ENCODE peak calls at places on chromosomes 3 and 15, in nine cellular contexts. One of them, this sample, is unnamed.

GRCh38 chr3:173135059-173135458 is 6.0 kb downstream of the SPATA16 start:
- DNase-seq in GM19239: no peak
- DNase-seq in AG04450: no peak
- DNase-seq in MM.1S: peak
- DNase-seq in ACHN: no peak
- DNase-seq in stimulated activated CD8-positive, alpha-beta memory T cell treated with anti-CD3 and anti-CD28 coated beads, Interleukin-2, amount 100 ng/mL, for 48 hours: no peak
- DNase-seq in nucleus accumbens: no peak
- DNase-seq in activated T-cell treated with anti-CD3 and anti-CD28 coated beads, Interleukin-2, amount 50 U/mL, for 4 hours: no peak
- DNase-seq in left lung: no peak
- DNase-seq in this sample: peak

GRCh38 chr3:36542186-36542585 is 161.9 kb downstream of the STAC start:
- DNase-seq in GM19239: no peak
- DNase-seq in AG04450: no peak
- DNase-seq in MM.1S: no peak
- DNase-seq in ACHN: no peak
- DNase-seq in stimulated activated CD8-positive, alpha-beta memory T cell treated with anti-CD3 and anti-CD28 coated beads, Interleukin-2, amount 100 ng/mL, for 48 hours: no peak
- DNase-seq in nucleus accumbens: no peak
- DNase-seq in activated T-cell treated with anti-CD3 and anti-CD28 coated beads, Interleukin-2, amount 50 U/mL, for 4 hours: no peak
- DNase-seq in left lung: no peak
- DNase-seq in this sample: no peak

GRCh38 chr3:126083511-126083912 is 412 bp downstream of the SLC41A3 start:
- DNase-seq in GM19239: peak
- DNase-seq in AG04450: no peak
- DNase-seq in MM.1S: peak
- DNase-seq in ACHN: peak
- DNase-seq in stimulated activated CD8-positive, alpha-beta memory T cell treated with anti-CD3 and anti-CD28 coated beads, Interleukin-2, amount 100 ng/mL, for 48 hours: no peak
- DNase-seq in nucleus accumbens: no peak
- DNase-seq in activated T-cell treated with anti-CD3 and anti-CD28 coated beads, Interleukin-2, amount 50 U/mL, for 4 hours: peak
- DNase-seq in left lung: no peak
- DNase-seq in this sample: peak

GRCh38 chr3:195271116-195271858 is at the start of gene XXYLT1:
- DNase-seq in GM19239: peak
- DNase-seq in AG04450: no peak
- DNase-seq in MM.1S: peak
- DNase-seq in ACHN: peak
- DNase-seq in stimulated activated CD8-positive, alpha-beta memory T cell treated with anti-CD3 and anti-CD28 coated beads, Interleukin-2, amount 100 ng/mL, for 48 hours: peak
- DNase-seq in nucleus accumbens: peak
- DNase-seq in activated T-cell treated with anti-CD3 and anti-CD28 coated beads, Interleukin-2, amount 50 U/mL, for 4 hours: peak
- DNase-seq in left lung: peak
- DNase-seq in this sample: peak

GRCh38 chr3:37282996-37283395 is 108.6 kb upstream of the LRRFIP2 start:
- DNase-seq in GM19239: no peak
- DNase-seq in AG04450: no peak
- DNase-seq in MM.1S: no peak
- DNase-seq in ACHN: no peak
- DNase-seq in stimulated activated CD8-positive, alpha-beta memory T cell treated with anti-CD3 and anti-CD28 coated beads, Interleukin-2, amount 100 ng/mL, for 48 hours: no peak
- DNase-seq in nucleus accumbens: no peak
- DNase-seq in activated T-cell treated with anti-CD3 and anti-CD28 coated beads, Interleukin-2, amount 50 U/mL, for 4 hours: no peak
- DNase-seq in left lung: no peak
- DNase-seq in this sample: no peak

GRCh38 chr15:66212471-66212870 is 41.1 kb downstream of the MEGF11 start:
- DNase-seq in GM19239: no peak
- DNase-seq in AG04450: no peak
- DNase-seq in MM.1S: no peak
- DNase-seq in ACHN: no peak
- DNase-seq in stimulated activated CD8-positive, alpha-beta memory T cell treated with anti-CD3 and anti-CD28 coated beads, Interleukin-2, amount 100 ng/mL, for 48 hours: no peak
- DNase-seq in nucleus accumbens: no peak
- DNase-seq in activated T-cell treated with anti-CD3 and anti-CD28 coated beads, Interleukin-2, amount 50 U/mL, for 4 hours: no peak
- DNase-seq in left lung: no peak
- DNase-seq in this sample: no peak

GRCh38 chr15:49876401-49877038 is 242.5 kb downstream of the ATP8B4 start:
- DNase-seq in GM19239: no peak
- DNase-seq in AG04450: no peak
- DNase-seq in MM.1S: peak
- DNase-seq in ACHN: peak
- DNase-seq in stimulated activated CD8-positive, alpha-beta memory T cell treated with anti-CD3 and anti-CD28 coated beads, Interleukin-2, amount 100 ng/mL, for 48 hours: no peak
- DNase-seq in nucleus accumbens: no peak
- DNase-seq in activated T-cell treated with anti-CD3 and anti-CD28 coated beads, Interleukin-2, amount 50 U/mL, for 4 hours: no peak
- DNase-seq in left lung: no peak
- DNase-seq in this sample: no peak

GRCh38 chr3:142802891-142803290 is 79.1 kb downstream of the TRPC1 start:
- DNase-seq in GM19239: no peak
- DNase-seq in AG04450: no peak
- DNase-seq in MM.1S: no peak
- DNase-seq in ACHN: no peak
- DNase-seq in stimulated activated CD8-positive, alpha-beta memory T cell treated with anti-CD3 and anti-CD28 coated beads, Interleukin-2, amount 100 ng/mL, for 48 hours: no peak
- DNase-seq in nucleus accumbens: no peak
- DNase-seq in activated T-cell treated with anti-CD3 and anti-CD28 coated beads, Interleukin-2, amount 50 U/mL, for 4 hours: no peak
- DNase-seq in left lung: no peak
- DNase-seq in this sample: no peak

GRCh38 chr3:128312271-128312670 is 154.4 kb downstream of the DNAJB8 start:
- DNase-seq in GM19239: no peak
- DNase-seq in AG04450: no peak
- DNase-seq in MM.1S: no peak
- DNase-seq in ACHN: no peak
- DNase-seq in stimulated activated CD8-positive, alpha-beta memory T cell treated with anti-CD3 and anti-CD28 coated beads, Interleukin-2, amount 100 ng/mL, for 48 hours: no peak
- DNase-seq in nucleus accumbens: no peak
- DNase-seq in activated T-cell treated with anti-CD3 and anti-CD28 coated beads, Interleukin-2, amount 50 U/mL, for 4 hours: no peak
- DNase-seq in left lung: no peak
- DNase-seq in this sample: no peak

GRCh38 chr15:89167267-89168176 is 53.9 kb downstream of the RLBP1 start:
- DNase-seq in GM19239: peak
- DNase-seq in AG04450: no peak
- DNase-seq in MM.1S: peak
- DNase-seq in ACHN: peak
- DNase-seq in stimulated activated CD8-positive, alpha-beta memory T cell treated with anti-CD3 and anti-CD28 coated beads, Interleukin-2, amount 100 ng/mL, for 48 hours: peak
- DNase-seq in nucleus accumbens: no peak
- DNase-seq in activated T-cell treated with anti-CD3 and anti-CD28 coated beads, Interleukin-2, amount 50 U/mL, for 4 hours: peak
- DNase-seq in left lung: no peak
- DNase-seq in this sample: peak

GRCh38 chr15:44712108-44713005 is 1.0 kb downstream of the B2M start:
- DNase-seq in GM19239: no peak
- DNase-seq in AG04450: peak
- DNase-seq in MM.1S: peak
- DNase-seq in ACHN: peak
- DNase-seq in stimulated activated CD8-positive, alpha-beta memory T cell treated with anti-CD3 and anti-CD28 coated beads, Interleukin-2, amount 100 ng/mL, for 48 hours: peak
- DNase-seq in nucleus accumbens: peak
- DNase-seq in activated T-cell treated with anti-CD3 and anti-CD28 coated beads, Interleukin-2, amount 50 U/mL, for 4 hours: peak
- DNase-seq in left lung: peak
- DNase-seq in this sample: peak

GRCh38 chr3:52682016-52682415 is 3.7 kb downstream of the PBRM1 start:
- DNase-seq in GM19239: no peak
- DNase-seq in AG04450: no peak
- DNase-seq in MM.1S: no peak
- DNase-seq in ACHN: peak
- DNase-seq in stimulated activated CD8-positive, alpha-beta memory T cell treated with anti-CD3 and anti-CD28 coated beads, Interleukin-2, amount 100 ng/mL, for 48 hours: no peak
- DNase-seq in nucleus accumbens: no peak
- DNase-seq in activated T-cell treated with anti-CD3 and anti-CD28 coated beads, Interleukin-2, amount 50 U/mL, for 4 hours: no peak
- DNase-seq in left lung: no peak
- DNase-seq in this sample: peak

GRCh38 chr3:61065451-61066011 is 185.7 kb downstream of the FHIT start:
- DNase-seq in GM19239: no peak
- DNase-seq in AG04450: no peak
- DNase-seq in MM.1S: no peak
- DNase-seq in ACHN: no peak
- DNase-seq in stimulated activated CD8-positive, alpha-beta memory T cell treated with anti-CD3 and anti-CD28 coated beads, Interleukin-2, amount 100 ng/mL, for 48 hours: no peak
- DNase-seq in nucleus accumbens: no peak
- DNase-seq in activated T-cell treated with anti-CD3 and anti-CD28 coated beads, Interleukin-2, amount 50 U/mL, for 4 hours: no peak
- DNase-seq in left lung: no peak
- DNase-seq in this sample: no peak

GRCh38 chr15:87619161-87619960 is 637.2 kb downstream of the NTRK3 start:
- DNase-seq in GM19239: no peak
- DNase-seq in AG04450: peak
- DNase-seq in MM.1S: no peak
- DNase-seq in ACHN: no peak
- DNase-seq in stimulated activated CD8-positive, alpha-beta memory T cell treated with anti-CD3 and anti-CD28 coated beads, Interleukin-2, amount 100 ng/mL, for 48 hours: no peak
- DNase-seq in nucleus accumbens: no peak
- DNase-seq in activated T-cell treated with anti-CD3 and anti-CD28 coated beads, Interleukin-2, amount 50 U/mL, for 4 hours: no peak
- DNase-seq in left lung: no peak
- DNase-seq in this sample: peak

GRCh38 chr3:130850044-130850797 is 43.7 kb upstream of the ATP2C1 start:
- DNase-seq in GM19239: no peak
- DNase-seq in AG04450: no peak
- DNase-seq in MM.1S: peak
- DNase-seq in ACHN: no peak
- DNase-seq in stimulated activated CD8-positive, alpha-beta memory T cell treated with anti-CD3 and anti-CD28 coated beads, Interleukin-2, amount 100 ng/mL, for 48 hours: peak
- DNase-seq in nucleus accumbens: no peak
- DNase-seq in activated T-cell treated with anti-CD3 and anti-CD28 coated beads, Interleukin-2, amount 50 U/mL, for 4 hours: peak
- DNase-seq in left lung: no peak
- DNase-seq in this sample: peak

GRCh38 chr3:150275946-150276345 is 132.2 kb upstream of the TSC22D2 start:
- DNase-seq in GM19239: no peak
- DNase-seq in AG04450: no peak
- DNase-seq in MM.1S: no peak
- DNase-seq in ACHN: no peak
- DNase-seq in stimulated activated CD8-positive, alpha-beta memory T cell treated with anti-CD3 and anti-CD28 coated beads, Interleukin-2, amount 100 ng/mL, for 48 hours: no peak
- DNase-seq in nucleus accumbens: no peak
- DNase-seq in activated T-cell treated with anti-CD3 and anti-CD28 coated beads, Interleukin-2, amount 50 U/mL, for 4 hours: no peak
- DNase-seq in left lung: no peak
- DNase-seq in this sample: no peak

GRCh38 chr3:142159083-142159740 is 9.9 kb upstream of the TFDP2 start:
- DNase-seq in GM19239: no peak
- DNase-seq in AG04450: no peak
- DNase-seq in MM.1S: no peak
- DNase-seq in ACHN: no peak
- DNase-seq in stimulated activated CD8-positive, alpha-beta memory T cell treated with anti-CD3 and anti-CD28 coated beads, Interleukin-2, amount 100 ng/mL, for 48 hours: no peak
- DNase-seq in nucleus accumbens: no peak
- DNase-seq in activated T-cell treated with anti-CD3 and anti-CD28 coated beads, Interleukin-2, amount 50 U/mL, for 4 hours: no peak
- DNase-seq in left lung: no peak
- DNase-seq in this sample: no peak

GRCh38 chr15:35557544-35557943 is 11.6 kb upstream of the DPH6 start:
- DNase-seq in GM19239: no peak
- DNase-seq in AG04450: peak
- DNase-seq in MM.1S: no peak
- DNase-seq in ACHN: peak
- DNase-seq in stimulated activated CD8-positive, alpha-beta memory T cell treated with anti-CD3 and anti-CD28 coated beads, Interleukin-2, amount 100 ng/mL, for 48 hours: no peak
- DNase-seq in nucleus accumbens: no peak
- DNase-seq in activated T-cell treated with anti-CD3 and anti-CD28 coated beads, Interleukin-2, amount 50 U/mL, for 4 hours: no peak
- DNase-seq in left lung: no peak
- DNase-seq in this sample: peak

GRCh38 chr15:66758844-66759243 is 56.8 kb downstream of the SMAD6 start:
- DNase-seq in GM19239: no peak
- DNase-seq in AG04450: no peak
- DNase-seq in MM.1S: no peak
- DNase-seq in ACHN: no peak
- DNase-seq in stimulated activated CD8-positive, alpha-beta memory T cell treated with anti-CD3 and anti-CD28 coated beads, Interleukin-2, amount 100 ng/mL, for 48 hours: no peak
- DNase-seq in nucleus accumbens: no peak
- DNase-seq in activated T-cell treated with anti-CD3 and anti-CD28 coated beads, Interleukin-2, amount 50 U/mL, for 4 hours: no peak
- DNase-seq in left lung: no peak
- DNase-seq in this sample: peak

GRCh38 chr15:64163662-64164362 is 990 bp upstream of the PPIB start:
- DNase-seq in GM19239: no peak
- DNase-seq in AG04450: no peak
- DNase-seq in MM.1S: no peak
- DNase-seq in ACHN: no peak
- DNase-seq in stimulated activated CD8-positive, alpha-beta memory T cell treated with anti-CD3 and anti-CD28 coated beads, Interleukin-2, amount 100 ng/mL, for 48 hours: no peak
- DNase-seq in nucleus accumbens: peak
- DNase-seq in activated T-cell treated with anti-CD3 and anti-CD28 coated beads, Interleukin-2, amount 50 U/mL, for 4 hours: no peak
- DNase-seq in left lung: no peak
- DNase-seq in this sample: peak

GRCh38 chr3:184538600-184539431 is 22.8 kb upstream of the EPHB3 start:
- DNase-seq in GM19239: no peak
- DNase-seq in AG04450: no peak
- DNase-seq in MM.1S: no peak
- DNase-seq in ACHN: no peak
- DNase-seq in stimulated activated CD8-positive, alpha-beta memory T cell treated with anti-CD3 and anti-CD28 coated beads, Interleukin-2, amount 100 ng/mL, for 48 hours: no peak
- DNase-seq in nucleus accumbens: no peak
- DNase-seq in activated T-cell treated with anti-CD3 and anti-CD28 coated beads, Interleukin-2, amount 50 U/mL, for 4 hours: no peak
- DNase-seq in left lung: no peak
- DNase-seq in this sample: no peak

GRCh38 chr3:189393598-189393997 is 221.8 kb downstream of the TPRG1 start:
- DNase-seq in GM19239: no peak
- DNase-seq in AG04450: no peak
- DNase-seq in MM.1S: no peak
- DNase-seq in ACHN: no peak
- DNase-seq in stimulated activated CD8-positive, alpha-beta memory T cell treated with anti-CD3 and anti-CD28 coated beads, Interleukin-2, amount 100 ng/mL, for 48 hours: no peak
- DNase-seq in nucleus accumbens: no peak
- DNase-seq in activated T-cell treated with anti-CD3 and anti-CD28 coated beads, Interleukin-2, amount 50 U/mL, for 4 hours: no peak
- DNase-seq in left lung: no peak
- DNase-seq in this sample: peak

GRCh38 chr3:42149537-42150426 is 58.6 kb downstream of the TRAK1 start:
- DNase-seq in GM19239: no peak
- DNase-seq in AG04450: no peak
- DNase-seq in MM.1S: no peak
- DNase-seq in ACHN: no peak
- DNase-seq in stimulated activated CD8-positive, alpha-beta memory T cell treated with anti-CD3 and anti-CD28 coated beads, Interleukin-2, amount 100 ng/mL, for 48 hours: no peak
- DNase-seq in nucleus accumbens: peak
- DNase-seq in activated T-cell treated with anti-CD3 and anti-CD28 coated beads, Interleukin-2, amount 50 U/mL, for 4 hours: no peak
- DNase-seq in left lung: peak
- DNase-seq in this sample: peak

GRCh38 chr3:138256022-138256421 is 68.9 kb downstream of the ARMC8 start:
- DNase-seq in GM19239: no peak
- DNase-seq in AG04450: no peak
- DNase-seq in MM.1S: no peak
- DNase-seq in ACHN: no peak
- DNase-seq in stimulated activated CD8-positive, alpha-beta memory T cell treated with anti-CD3 and anti-CD28 coated beads, Interleukin-2, amount 100 ng/mL, for 48 hours: no peak
- DNase-seq in nucleus accumbens: no peak
- DNase-seq in activated T-cell treated with anti-CD3 and anti-CD28 coated beads, Interleukin-2, amount 50 U/mL, for 4 hours: no peak
- DNase-seq in left lung: no peak
- DNase-seq in this sample: no peak

GRCh38 chr3:138348107-138348949 is at the start of gene MRAS:
- DNase-seq in GM19239: no peak
- DNase-seq in AG04450: peak
- DNase-seq in MM.1S: peak
- DNase-seq in ACHN: peak
- DNase-seq in stimulated activated CD8-positive, alpha-beta memory T cell treated with anti-CD3 and anti-CD28 coated beads, Interleukin-2, amount 100 ng/mL, for 48 hours: peak
- DNase-seq in nucleus accumbens: peak
- DNase-seq in activated T-cell treated with anti-CD3 and anti-CD28 coated beads, Interleukin-2, amount 50 U/mL, for 4 hours: no peak
- DNase-seq in left lung: peak
- DNase-seq in this sample: peak

GRCh38 chr15:100667405-100668320 is 65.3 kb downstream of the ASB7 start:
- DNase-seq in GM19239: no peak
- DNase-seq in AG04450: peak
- DNase-seq in MM.1S: no peak
- DNase-seq in ACHN: no peak
- DNase-seq in stimulated activated CD8-positive, alpha-beta memory T cell treated with anti-CD3 and anti-CD28 coated beads, Interleukin-2, amount 100 ng/mL, for 48 hours: no peak
- DNase-seq in nucleus accumbens: no peak
- DNase-seq in activated T-cell treated with anti-CD3 and anti-CD28 coated beads, Interleukin-2, amount 50 U/mL, for 4 hours: no peak
- DNase-seq in left lung: no peak
- DNase-seq in this sample: no peak

GRCh38 chr3:134242649-134243637 is 7.7 kb downstream of the RYK start:
- DNase-seq in GM19239: no peak
- DNase-seq in AG04450: peak
- DNase-seq in MM.1S: no peak
- DNase-seq in ACHN: peak
- DNase-seq in stimulated activated CD8-positive, alpha-beta memory T cell treated with anti-CD3 and anti-CD28 coated beads, Interleukin-2, amount 100 ng/mL, for 48 hours: no peak
- DNase-seq in nucleus accumbens: no peak
- DNase-seq in activated T-cell treated with anti-CD3 and anti-CD28 coated beads, Interleukin-2, amount 50 U/mL, for 4 hours: no peak
- DNase-seq in left lung: no peak
- DNase-seq in this sample: peak

GRCh38 chr3:171741377-171741776 is 68.9 kb downstream of the PLD1 start:
- DNase-seq in GM19239: no peak
- DNase-seq in AG04450: no peak
- DNase-seq in MM.1S: no peak
- DNase-seq in ACHN: no peak
- DNase-seq in stimulated activated CD8-positive, alpha-beta memory T cell treated with anti-CD3 and anti-CD28 coated beads, Interleukin-2, amount 100 ng/mL, for 48 hours: no peak
- DNase-seq in nucleus accumbens: no peak
- DNase-seq in activated T-cell treated with anti-CD3 and anti-CD28 coated beads, Interleukin-2, amount 50 U/mL, for 4 hours: no peak
- DNase-seq in left lung: no peak
- DNase-seq in this sample: no peak

GRCh38 chr3:77348244-77348855 is 308.5 kb downstream of the ROBO2 start:
- DNase-seq in GM19239: no peak
- DNase-seq in AG04450: no peak
- DNase-seq in MM.1S: peak
- DNase-seq in ACHN: peak
- DNase-seq in stimulated activated CD8-positive, alpha-beta memory T cell treated with anti-CD3 and anti-CD28 coated beads, Interleukin-2, amount 100 ng/mL, for 48 hours: no peak
- DNase-seq in nucleus accumbens: no peak
- DNase-seq in activated T-cell treated with anti-CD3 and anti-CD28 coated beads, Interleukin-2, amount 50 U/mL, for 4 hours: no peak
- DNase-seq in left lung: no peak
- DNase-seq in this sample: peak

GRCh38 chr3:4139462-4140140 is 163.6 kb upstream of the SETMAR start:
- DNase-seq in GM19239: no peak
- DNase-seq in AG04450: no peak
- DNase-seq in MM.1S: no peak
- DNase-seq in ACHN: no peak
- DNase-seq in stimulated activated CD8-positive, alpha-beta memory T cell treated with anti-CD3 and anti-CD28 coated beads, Interleukin-2, amount 100 ng/mL, for 48 hours: no peak
- DNase-seq in nucleus accumbens: no peak
- DNase-seq in activated T-cell treated with anti-CD3 and anti-CD28 coated beads, Interleukin-2, amount 50 U/mL, for 4 hours: no peak
- DNase-seq in left lung: no peak
- DNase-seq in this sample: no peak

GRCh38 chr3:41259449-41260062 is 60.3 kb downstream of the CTNNB1 start:
- DNase-seq in GM19239: no peak
- DNase-seq in AG04450: no peak
- DNase-seq in MM.1S: no peak
- DNase-seq in ACHN: no peak
- DNase-seq in stimulated activated CD8-positive, alpha-beta memory T cell treated with anti-CD3 and anti-CD28 coated beads, Interleukin-2, amount 100 ng/mL, for 48 hours: no peak
- DNase-seq in nucleus accumbens: no peak
- DNase-seq in activated T-cell treated with anti-CD3 and anti-CD28 coated beads, Interleukin-2, amount 50 U/mL, for 4 hours: no peak
- DNase-seq in left lung: no peak
- DNase-seq in this sample: no peak

This sample was measured in MCF 10A.